ENCODE peak calls at places on chromosomes 7 and 10, in ten cellular contexts. H is EH; B is AML-193; L is stimulated activated CD4-positive, alpha-beta T cell treated with anti-CD3 and anti-CD28 coated beads, Interleukin-4, amount 100 ng/mL, for 24 hours; K is germinal center; A is neural progenitor cell; S is CD8-positive, alpha-beta memory T cell; F is CD8-positive, alpha-beta T cell; Q is KG1; V is AG08395. R is an unnamed sample.

GRCh38 chr7:115779561-115779960 is 251.0 kb downstream of the TFEC start:
- DNase-seq in H (no peak), B (no peak), L (no peak), K (no peak), A (no peak), S (no peak), F (no peak), Q (no peak), V (peak; percentile 10), R (no peak)

GRCh38 chr7:10677211-10677610 is 296.5 kb upstream of the PHF14 start:
- DNase-seq in H (no peak), B (no peak), L (no peak), K (no peak), A (no peak), S (no peak), F (no peak), Q (no peak), V (no peak), R (no peak)

GRCh38 chr10:103396067-103396788 is at the start of the genes ATP5MK and PDCD11:
- DNase-seq in H (peak; percentile 99), B (peak; percentile 98), L (peak; percentile 98), K (peak; percentile 97), A (peak; percentile 98), S (peak; percentile 92), F (peak; percentile 92), Q (peak; percentile 93), V (peak; percentile 99), R (peak; percentile 93)

GRCh38 chr10:70779685-70780369 is 5.3 kb downstream of the TBATA start:
- DNase-seq in H (no peak), B (no peak), L (no peak), K (no peak), A (no peak), S (no peak), F (no peak), Q (no peak), V (no peak), R (no peak)

GRCh38 chr7:36605261-36605660 is 119.0 kb downstream of the AOAH start:
- DNase-seq in H (no peak), B (no peak), L (no peak), K (no peak), A (no peak), S (no peak), F (no peak), Q (no peak), V (no peak), R (no peak)

GRCh38 chr7:55518836-55519235 is 53.5 kb downstream of the VOPP1 start:
- DNase-seq in H (no peak), B (no peak), L (no peak), K (no peak), A (no peak), S (no peak), F (no peak), Q (no peak), V (no peak), R (no peak)

GRCh38 chr10:43249962-43250624 is 16.8 kb downstream of the RASGEF1A start:
- DNase-seq in H (no peak), B (no peak), L (peak; percentile 14), K (no peak), A (peak; percentile 51), S (no peak), F (no peak), Q (no peak), V (no peak), R (no peak)

GRCh38 chr7:47611045-47611511 is 29.2 kb upstream of the TNS3 start:
- DNase-seq in H (no peak), B (no peak), L (no peak), K (no peak), A (no peak), S (no peak), F (no peak), Q (no peak), V (no peak), R (no peak)

GRCh38 chr10:58996063-58996462 is 180.4 kb upstream of the PHYHIPL start:
- DNase-seq in H (no peak), B (no peak), L (no peak), K (no peak), A (no peak), S (no peak), F (no peak), Q (no peak), V (no peak), R (no peak)

GRCh38 chr10:5890519-5890878 is 456 bp downstream of the FBH1 start:
- DNase-seq in H (peak; percentile 35), B (peak; percentile 13), L (peak; percentile 34), K (no peak), A (peak; percentile 45), S (no peak), F (peak; percentile 21), Q (no peak), V (no peak), R (no peak)

GRCh38 chr10:63611078-63611477 is 89.9 kb downstream of the REEP3 start:
- DNase-seq in H (peak; percentile 57), B (no peak), L (no peak), K (no peak), A (no peak), S (no peak), F (no peak), Q (no peak), V (peak; percentile 41), R (no peak)

GRCh38 chr10:72242675-72243074 is 26.6 kb upstream of the ASCC1 start:
- DNase-seq in H (peak; percentile 54), B (no peak), L (no peak), K (no peak), A (no peak), S (no peak), F (no peak), Q (no peak), V (peak; percentile 35), R (no peak)

GRCh38 chr10:44627591-44628354 is 242.9 kb upstream of the CXCL12 start:
- DNase-seq in H (peak; percentile 95), B (no peak), L (no peak), K (no peak), A (no peak), S (no peak), F (no peak), Q (no peak), V (peak; percentile 46), R (no peak)

GRCh38 chr7:112093409-112093808 is 112.8 kb downstream of the DOCK4 start:
- DNase-seq in H (no peak), B (no peak), L (no peak), K (no peak), A (no peak), S (no peak), F (no peak), Q (no peak), V (no peak), R (no peak)

R was measured in T-helper 1 cell.